ENCODE peak calls at places on chromosomes 1 and 21, in five cellular contexts. J, C, F, M and P are unnamed samples.
A peak's percentile ranks its signal among the peaks of the same experiment; 100 is the strongest.

GRCh38 chr1:72037745-72038343 is 244.5 kb downstream of the NEGR1 start:
- DNase-seq in J (peak; percentile 32), F (no peak), M (peak; percentile 1), C (peak; percentile 49), P (peak; percentile 25)

GRCh38 chr1:32816676-32817158 is 441 bp downstream of the YARS1 start:
- DNase-seq in M (peak; percentile 62), C (peak; percentile 34), J (peak; percentile 25), F (no peak), P (peak; percentile 10)

GRCh38 chr1:159090566-159091546 is 14.3 kb upstream of the AIM2 start:
- DNase-seq in M (no peak), F (no peak), J (no peak), C (peak; percentile 47), P (no peak)

GRCh38 chr1:235017719-235018118 is 110.9 kb downstream of the TOMM20 start:
- DNase-seq in M (no peak), J (peak; percentile 42), C (peak; percentile 64), F (no peak), P (peak; percentile 41)

GRCh38 chr1:165841582-165842362 is 14.4 kb downstream of the UCK2 start:
- DNase-seq in F (no peak), J (peak; percentile 33), C (peak; percentile 75), M (no peak), P (peak; percentile 34)

GRCh38 chr1:211576717-211577116 is 2.2 kb downstream of the SLC30A1 start:
- DNase-seq in F (no peak), C (no peak), M (no peak), J (no peak), P (no peak)

GRCh38 chr1:224623310-224623714 is 7.2 kb downstream of the CNIH3 start:
- DNase-seq in F (no peak), J (no peak), M (no peak), C (peak; percentile 85), P (no peak)

GRCh38 chr1:22639286-22639685 is 2.9 kb downstream of the C1QA start:
- DNase-seq in J (peak; percentile 42), M (peak; percentile 77), F (no peak), C (peak; percentile 67), P (no peak)

GRCh38 chr1:177703888-177704446 is 265.9 kb downstream of the SEC16B start:
- DNase-seq in J (no peak), C (no peak), M (no peak), F (no peak), P (no peak)

GRCh38 chr1:220137006-220137794 is 43.3 kb downstream of the IARS2 start:
- DNase-seq in F (no peak), C (no peak), J (no peak), M (no peak), P (no peak)

GRCh38 chr1:9388628-9389184 is 96.0 kb downstream of the SPSB1 start:
- DNase-seq in C (no peak), M (peak; percentile 53), F (no peak), J (peak; percentile 49), P (no peak)

GRCh38 chr1:211331011-211331709 is 4.5 kb downstream of the TRAF5 start:
- DNase-seq in J (no peak), C (peak; percentile 68), F (no peak), M (no peak), P (no peak)

GRCh38 chr1:185393821-185394220 is 76.8 kb upstream of the IVNS1ABP start:
- DNase-seq in F (no peak), M (no peak), C (no peak), J (no peak), P (no peak)

GRCh38 chr21:44399151-44399954 is 45.9 kb downstream of the TRPM2 start:
- DNase-seq in M (no peak), C (no peak), J (no peak), F (no peak), P (no peak)

GRCh38 chr1:54854376-54855020 is 32.5 kb downstream of the DHCR24 start:
- DNase-seq in F (no peak), J (no peak), C (peak; percentile 36), M (no peak), P (no peak)

GRCh38 chr21:45041351-45041805 is 33.0 kb upstream of the ADARB1 start:
- DNase-seq in C (peak; percentile 78), M (no peak), F (no peak), J (no peak), P (no peak)

GRCh38 chr1:38525343-38525948 is 334.1 kb downstream of the RRAGC start:
- DNase-seq in F (no peak), M (no peak), C (no peak), J (no peak), P (no peak)

GRCh38 chr1:32406629-32407111 is 12.4 kb upstream of the BSDC1 start:
- DNase-seq in C (no peak), F (no peak), M (no peak), J (no peak), P (peak; percentile 28)

GRCh38 chr1:22137006-22137720 is 5.7 kb downstream of the WNT4 start:
- DNase-seq in M (no peak), J (no peak), C (peak; percentile 16), F (no peak), P (no peak)

GRCh38 chr1:178057863-178058576 is 35.9 kb upstream of the RASAL2 start:
- DNase-seq in C (peak; percentile 48), F (no peak), J (no peak), M (no peak), P (no peak)

GRCh38 chr1:18855573-18855972 is 3.9 kb downstream of the TAS1R2 start:
- DNase-seq in C (no peak), J (no peak), F (no peak), M (no peak), P (peak; percentile 10)

GRCh38 chr1:228079013-228079412 is 3.5 kb upstream of the ARF1 start:
- DNase-seq in C (no peak), M (no peak), F (no peak), J (no peak), P (no peak)

GRCh38 chr1:206717237-206717989 is 32.7 kb downstream of the MAPKAPK2 start:
- DNase-seq in F (peak; percentile 88), M (peak; percentile 72), J (no peak), C (no peak), P (no peak)

GRCh38 chr1:184624626-184625025 is 130.0 kb downstream of the EDEM3 start:
- DNase-seq in M (no peak), C (peak; percentile 29), F (no peak), J (no peak), P (no peak)

GRCh38 chr1:83905315-83905907 is 93.5 kb downstream of the TTLL7 start:
- DNase-seq in M (peak; percentile 26), F (no peak), J (no peak), C (peak; percentile 22), P (no peak)

GRCh38 chr1:6191968-6192367 is 7.4 kb downstream of the RPL22 start:
- DNase-seq in F (no peak), C (no peak), M (no peak), J (no peak), P (no peak)

GRCh38 chr1:153552335-153552734 is 3.3 kb upstream of the S100A3 start:
- DNase-seq in F (no peak), C (no peak), M (no peak), J (no peak), P (no peak)

GRCh38 chr1:234722904-234723588 is 113.1 kb upstream of the IRF2BP2 start:
- DNase-seq in F (no peak), M (peak; percentile 53), J (peak; percentile 65), C (peak; percentile 87), P (peak; percentile 82)

GRCh38 chr1:40534589-40534988 is 3.2 kb downstream of the ZNF684 start:
- DNase-seq in C (no peak), M (no peak), J (no peak), F (no peak), P (no peak)

GRCh38 chr1:189769448-189769847 is 708.2 kb downstream of the BRINP3 start:
- DNase-seq in C (peak; percentile 74), J (no peak), M (no peak), F (no peak), P (no peak)

GRCh38 chr1:53069663-53070327 is 7.8 kb downstream of the PODN start:
- DNase-seq in C (no peak), J (no peak), F (no peak), M (no peak), P (no peak)

GRCh38 chr1:108913105-108913948 is 36.5 kb downstream of the GPSM2 start:
- DNase-seq in M (peak; percentile 82), J (no peak), F (no peak), C (peak; percentile 6), P (no peak)

GRCh38 chr1:182181167-182181572 is 119.7 kb upstream of the ZNF648 start:
- DNase-seq in C (no peak), M (no peak), F (no peak), J (no peak), P (no peak)

GRCh38 chr1:241156231-241156965 is 200.6 kb downstream of the RGS7 start:
- DNase-seq in M (no peak), F (no peak), J (peak; percentile 12), C (peak; percentile 2), P (no peak)

GRCh38 chr1:18922319-18922726 is 20.0 kb upstream of the ALDH4A1 start:
- DNase-seq in C (peak; percentile 85), M (no peak), J (peak; percentile 57), F (no peak), P (peak; percentile 45)

GRCh38 chr21:17671733-17672132 is 59.0 kb upstream of the BTG3 start:
- DNase-seq in C (no peak), J (no peak), F (no peak), M (no peak), P (no peak)
- TF ChIP-seq BHLHE40 in C (no peak), J (no peak), F (no peak), M (no peak), P (no peak)

GRCh38 chr1:3671371-3672180 is 19.3 kb downstream of the TP73 start:
- DNase-seq in M (no peak), J (no peak), F (no peak), C (no peak), P (no peak)

GRCh38 chr1:3674100-3675094 is 22.1 kb downstream of the TP73 start:
- DNase-seq in C (no peak), J (no peak), F (peak; percentile 60), M (no peak), P (no peak)

GRCh38 chr1:3672231-3672970 is 20.1 kb downstream of the TP73 start:
- DNase-seq in C (no peak), F (no peak), J (no peak), M (no peak), P (no peak)

GRCh38 chr1:3673381-3674099 is 21.2 kb downstream of the TP73 start:
- DNase-seq in J (no peak), F (peak; percentile 68), C (no peak), M (no peak), P (no peak)

GRCh38 chr1:3672971-3673361 is 20.6 kb downstream of the TP73 start:
- DNase-seq in M (no peak), C (no peak), J (no peak), F (no peak), P (no peak)
- H3K4me3 ChIP-seq in M (no peak overlapping the region), C (no peak overlapping the region), J (no peak overlapping the region), F (peak overlapping the region; percentile 67), P (no peak overlapping the region)

GRCh38 chr1:173342766-173343165 is 134.4 kb upstream of the PRDX6 start:
- DNase-seq in F (no peak), C (no peak), M (no peak), J (no peak), P (no peak)

GRCh38 chr1:173341307-173341706 is 134.2 kb upstream of the TNFSF4 start:
- DNase-seq in F (no peak), M (no peak), J (no peak), C (peak; percentile 82), P (no peak)

GRCh38 chr1:173344034-173344743 is 132.9 kb upstream of the PRDX6 start:
- DNase-seq in C (no peak), F (no peak), J (no peak), M (no peak), P (no peak)

GRCh38 chr1:173347276-173347675 is 129.9 kb upstream of the PRDX6 start:
- DNase-seq in J (no peak), F (no peak), M (no peak), C (no peak), P (no peak)
- H3K4me2 ChIP-seq in J (no peak overlapping the region), F (no peak overlapping the region), M (no peak overlapping the region), C (no peak overlapping the region), P (no peak overlapping the region)

GRCh38 chr1:186722711-186723309 is 42.6 kb upstream of the PTGS2 start:
- DNase-seq in M (peak; percentile 35), F (no peak), C (peak; percentile 52), J (peak; percentile 66), P (peak; percentile 37)
- TF ChIP-seq BHLHE40 in M (no peak), F (no peak), C (no peak), J (no peak), P (no peak)